ENCODE peak calls at places on chromosome 20, in five cellular contexts. One of them, this sample, is unnamed.

GRCh38 chr20:41507851-41508250 is 110.3 kb downstream of the CHD6 start:
- DNase-seq in CD4-positive, alpha-beta memory T cell: no peak
- DNase-seq in dorsolateral prefrontal cortex: no peak
- DNase-seq in substantia nigra: no peak
- DNase-seq in HT1080: no peak
- DNase-seq in this sample: no peak

GRCh38 chr20:35286077-35286898 is 1.7 kb upstream of the EIF6 start:
- DNase-seq in CD4-positive, alpha-beta memory T cell: no peak
- DNase-seq in dorsolateral prefrontal cortex: no peak
- DNase-seq in substantia nigra: no peak
- DNase-seq in HT1080: no peak
- DNase-seq in this sample: no peak

GRCh38 chr20:24411452-24412216 is 57.8 kb upstream of the SYNDIG1 start:
- DNase-seq in CD4-positive, alpha-beta memory T cell: no peak
- DNase-seq in dorsolateral prefrontal cortex: no peak
- DNase-seq in substantia nigra: no peak
- DNase-seq in HT1080: no peak
- DNase-seq in this sample: no peak

GRCh38 chr20:79565-79964 is 7.9 kb upstream of the DEFB125 start:
- DNase-seq in CD4-positive, alpha-beta memory T cell: no peak
- DNase-seq in dorsolateral prefrontal cortex: no peak
- DNase-seq in substantia nigra: no peak
- DNase-seq in HT1080: no peak
- DNase-seq in this sample: no peak

GRCh38 chr20:57089701-57090144 is 176.7 kb downstream of the BMP7 start:
- DNase-seq in CD4-positive, alpha-beta memory T cell: peak
- DNase-seq in dorsolateral prefrontal cortex: peak
- DNase-seq in substantia nigra: peak
- DNase-seq in HT1080: peak
- DNase-seq in this sample: no peak

GRCh38 chr20:25005220-25005619 is 12.7 kb upstream of the APMAP start:
- DNase-seq in CD4-positive, alpha-beta memory T cell: no peak
- DNase-seq in dorsolateral prefrontal cortex: no peak
- DNase-seq in substantia nigra: no peak
- DNase-seq in HT1080: no peak
- DNase-seq in this sample: peak

GRCh38 chr20:50099565-50099991 is 13.4 kb downstream of the UBE2V1 start:
- DNase-seq in CD4-positive, alpha-beta memory T cell: no peak
- DNase-seq in dorsolateral prefrontal cortex: no peak
- DNase-seq in substantia nigra: no peak
- DNase-seq in HT1080: no peak
- DNase-seq in this sample: no peak

GRCh38 chr20:19546648-19547047 is 211.4 kb upstream of the RIN2 start:
- DNase-seq in CD4-positive, alpha-beta memory T cell: no peak
- DNase-seq in dorsolateral prefrontal cortex: no peak
- DNase-seq in substantia nigra: no peak
- DNase-seq in HT1080: no peak
- DNase-seq in this sample: no peak

GRCh38 chr20:53020834-53021233 is 48.7 kb downstream of the TSHZ2 start:
- DNase-seq in CD4-positive, alpha-beta memory T cell: no peak
- DNase-seq in dorsolateral prefrontal cortex: no peak
- DNase-seq in substantia nigra: no peak
- DNase-seq in HT1080: no peak
- DNase-seq in this sample: no peak

GRCh38 chr20:53611449-53611894 is 17.8 kb upstream of the ZNF217 start:
- DNase-seq in CD4-positive, alpha-beta memory T cell: no peak
- DNase-seq in dorsolateral prefrontal cortex: no peak
- DNase-seq in substantia nigra: no peak
- DNase-seq in HT1080: peak
- DNase-seq in this sample: no peak